ENCODE peak calls at places on chromosome 5, in eight cellular contexts. O, C, P, Q, H, F, N and D are unnamed samples.

GRCh38 chr5:56807698-56808097 is 7.7 kb upstream of the MAP3K1 start:
- DNase-seq in N (no peak), F (no peak), P (no peak), Q (no peak), H (no peak), O (no peak), C (no peak), D (no peak)

GRCh38 chr5:5464036-5464715 is 41.7 kb downstream of the ICE1 start:
- DNase-seq in H (no peak), F (no peak), O (no peak), N (no peak), C (no peak), Q (no peak), P (no peak), D (no peak)

GRCh38 chr5:124235576-124235975 is 510.9 kb downstream of the ZNF608 start:
- DNase-seq in C (no peak), H (no peak), P (no peak), F (no peak), N (no peak), O (no peak), Q (no peak), D (no peak)

GRCh38 chr5:147394273-147394672 is 115.6 kb downstream of the DPYSL3 start:
- DNase-seq in F (no peak), H (no peak), P (no peak), O (no peak), C (no peak), Q (no peak), N (no peak), D (no peak)

GRCh38 chr5:139668924-139669680 is 21.0 kb downstream of the CXXC5 start:
- DNase-seq in N (no peak), C (no peak), Q (no peak), P (no peak), O (no peak), F (no peak), H (no peak), D (no peak)

GRCh38 chr5:180786398-180787005 is 16.1 kb downstream of the MGAT1 start:
- DNase-seq in Q (peak; percentile 34), C (no peak), P (no peak), F (no peak), O (no peak), H (no peak), N (no peak), D (no peak)

GRCh38 chr5:142618125-142618524 is 67.8 kb downstream of the FGF1 start:
- DNase-seq in C (peak; percentile 68), P (no peak), F (no peak), O (no peak), Q (peak; percentile 90), N (peak; percentile 67), H (peak; percentile 43), D (peak; percentile 94)

GRCh38 chr5:58722160-58722559 is 139.3 kb downstream of the RAB3C start:
- DNase-seq in N (no peak), P (no peak), H (no peak), F (no peak), C (no peak), Q (no peak), O (no peak), D (no peak)

GRCh38 chr5:78720234-78720985 is 71.8 kb upstream of the LHFPL2 start:
- DNase-seq in H (no peak), P (no peak), N (no peak), Q (no peak), F (no peak), O (no peak), C (no peak), D (no peak)

GRCh38 chr5:17217421-17218352 is at the start of gene BASP1:
- DNase-seq in H (no peak), F (peak; percentile 37), Q (peak; percentile 61), O (peak; percentile 87), N (peak; percentile 89), C (peak; percentile 68), P (peak; percentile 63), D (peak; percentile 73)

GRCh38 chr5:31186672-31187267 is 6.7 kb upstream of the CDH6 start:
- DNase-seq in H (peak; percentile 24), Q (peak; percentile 34), N (peak; percentile 27), P (no peak), C (no peak), O (no peak), F (no peak), D (peak; percentile 51)

GRCh38 chr5:135977375-135977928 is 22.7 kb upstream of the LECT2 start:
- DNase-seq in N (peak; percentile 95), O (no peak), P (peak; percentile 67), F (peak; percentile 73), H (no peak), Q (no peak), C (peak; percentile 61), D (no peak)

DNA sequence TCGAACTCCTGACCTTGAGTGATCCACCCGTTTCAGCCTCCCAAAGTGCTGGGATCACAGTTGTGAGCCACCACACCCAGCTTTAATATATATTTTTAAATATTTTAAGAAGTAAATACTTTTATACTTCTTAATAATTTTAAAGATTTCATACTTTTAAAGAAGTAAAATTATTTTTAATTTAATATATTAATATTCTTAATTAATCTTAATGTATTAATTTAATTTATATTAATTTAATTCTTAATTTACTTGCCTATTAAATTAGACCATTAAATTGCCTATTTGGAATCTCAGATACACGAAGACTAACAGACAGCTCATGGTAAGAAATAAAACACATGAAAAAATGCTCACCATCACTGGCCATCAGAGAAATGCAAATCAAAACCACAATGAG is 1087.4 kb downstream of the CDH18 start:
- DNase-seq in P (no peak), Q (no peak), H (no peak), O (no peak), C (no peak), N (no peak), F (no peak), D (no peak)
- TF ChIP-seq CTCF in P (no peak), Q (no peak), H (no peak), O (no peak), C (no peak), N (no peak), F (no peak), D (no peak)

DNA sequence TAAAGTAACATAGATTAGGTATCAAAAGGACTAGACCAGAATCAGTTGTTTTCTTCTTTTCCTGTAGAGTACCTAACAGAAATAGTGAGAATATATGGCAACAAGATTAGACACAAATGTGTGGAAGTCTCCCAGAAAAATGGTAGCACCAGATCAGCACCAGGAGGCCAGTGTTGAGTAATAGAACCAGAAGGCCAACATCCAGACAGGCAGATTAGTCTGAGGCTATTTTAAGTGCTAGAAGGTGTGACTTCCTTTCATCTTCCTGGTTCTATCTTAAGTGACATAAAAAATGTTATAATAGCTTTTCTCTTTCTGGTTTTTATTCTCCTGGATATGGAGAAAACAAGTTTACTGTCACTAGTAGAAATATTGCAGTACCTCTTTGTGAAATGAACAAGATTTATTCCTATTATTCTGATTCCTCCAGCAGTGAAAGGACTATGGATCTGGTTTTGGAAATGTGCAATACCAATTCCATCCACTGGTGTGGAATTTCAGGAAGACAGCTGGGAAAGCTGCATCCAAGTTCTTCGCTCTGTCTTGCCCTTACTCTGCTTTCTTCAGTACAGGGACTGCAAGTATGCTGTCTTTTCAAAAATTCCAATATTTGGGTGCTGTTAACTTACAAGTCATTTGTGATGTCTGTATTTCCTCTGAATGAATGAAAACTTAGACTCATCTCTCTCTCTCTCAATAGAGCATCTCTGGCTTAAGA is 39.1 kb downstream of the SHLD3 start:
- DNase-seq in F (no peak), C (peak; percentile 18), N (peak; percentile 15), P (no peak), H (no peak), O (no peak), Q (peak; percentile 28), D (peak; percentile 28)
- TF ChIP-seq CTCF in F (peak; percentile 35), C (peak; percentile 57), N (peak; percentile 49), P (peak; percentile 53), H (peak; percentile 56), O (peak; percentile 65), Q (peak; percentile 55), D (peak; percentile 38)

DNA sequence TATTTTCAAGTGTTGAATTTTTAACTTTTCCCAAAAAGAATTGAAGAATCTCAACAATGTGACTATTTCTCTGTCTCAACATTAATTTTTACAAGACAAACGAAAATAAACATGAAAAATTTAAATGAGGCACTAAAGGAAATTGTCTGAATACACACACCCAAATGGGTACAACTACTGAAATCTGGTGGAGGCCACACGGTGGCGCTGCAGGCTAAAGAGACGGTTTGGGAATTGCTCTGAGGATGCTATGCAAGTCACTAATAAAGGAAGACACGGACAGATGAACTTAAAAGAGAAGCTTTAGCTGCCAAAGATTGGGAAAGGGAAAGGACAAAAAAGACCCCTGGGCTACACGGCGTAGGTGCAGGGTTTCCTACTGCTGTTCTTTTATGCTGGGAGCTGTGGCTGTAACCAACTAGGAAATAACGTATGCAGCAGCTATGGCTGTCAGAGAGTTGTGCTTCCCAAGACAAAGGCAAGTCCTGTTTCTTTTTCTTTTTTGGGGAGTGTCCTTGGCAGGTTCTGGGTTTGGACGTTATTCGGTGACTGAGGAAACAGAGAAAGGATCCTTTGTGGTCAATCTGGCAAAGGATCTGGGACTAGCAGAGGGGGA is at the start of gene PCDHB10:
- DNase-seq in F (peak; percentile 26), Q (peak; percentile 8), H (no peak), O (no peak), C (no peak), P (no peak), N (peak; percentile 14), D (peak; percentile 4)
- TF ChIP-seq CTCF in F (peak; percentile 24), Q (peak; percentile 35), H (peak; percentile 15), O (peak; percentile 71), C (peak; percentile 19), P (peak; percentile 49), N (peak; percentile 37), D (peak; percentile 21)

GRCh38 chr5:155087036-155087435 is 73.5 kb downstream of the KIF4B start:
- DNase-seq in H (no peak), F (no peak), Q (peak; percentile 40), O (no peak), C (no peak), N (peak; percentile 34), P (no peak), D (no peak)
- TF ChIP-seq CTCF in H (no peak), F (no peak), Q (no peak), O (no peak), C (no peak), N (no peak), P (no peak), D (no peak)

DNA sequence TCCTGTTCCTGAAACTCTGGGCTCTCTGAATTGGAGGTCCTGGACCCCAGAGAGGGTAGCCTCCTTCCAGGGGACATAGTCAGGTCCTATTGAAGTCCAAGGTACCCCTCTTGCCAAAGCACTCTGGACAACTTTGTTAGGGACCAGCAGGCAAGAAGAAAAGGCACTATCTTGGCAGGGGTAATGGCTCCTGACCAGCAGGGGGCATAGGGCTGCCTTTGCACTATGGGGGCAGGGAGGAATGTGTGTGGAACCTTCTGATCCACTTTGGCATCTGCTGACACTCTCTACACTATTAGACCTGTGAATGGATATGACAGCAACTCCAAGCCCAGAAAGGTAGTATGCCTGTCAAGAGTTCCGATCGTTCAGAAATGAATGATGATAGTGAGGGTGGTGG is 179.0 kb upstream of the CD180 start:
- DNase-seq in O (no peak), N (no peak), Q (no peak), F (no peak), H (no peak), P (no peak), C (no peak), D (no peak)
- TF ChIP-seq CTCF in O (peak; percentile 19), N (no peak), Q (peak; percentile 10), F (no peak), H (peak; percentile 6), P (no peak), C (no peak), D (no peak)